ENCODE peak calls at places on chromosomes 11 and 22, in ten cellular contexts. J, Q, W, Z, N, P, T, K, H and E are unnamed samples.

GRCh38 chr11:95104121-95104830 is 14.6 kb downstream of the ENDOD1 start:
- DNase-seq in J (no peak), Q (no peak), W (no peak), Z (no peak), N (no peak), P (no peak), T (no peak), K (no peak), H (no peak), E (no peak)

GRCh38 chr11:20154381-20154780 is 5.9 kb downstream of the DBX1 start:
- DNase-seq in J (no peak), Q (no peak), W (no peak), Z (no peak), N (no peak), P (no peak), T (no peak), K (no peak), H (no peak), E (no peak)

GRCh38 chr11:82865841-82866240 is 34.4 kb downstream of the PRCP start:
- DNase-seq in J (no peak), Q (no peak), W (no peak), Z (no peak), N (no peak), P (no peak), T (no peak), K (no peak), H (no peak), E (no peak)

GRCh38 chr22:40819741-40820140 is 595 bp upstream of the SLC25A17 start:
- DNase-seq in J (no peak), Q (no peak), W (no peak), Z (no peak), N (no peak), P (no peak), T (no peak), K (no peak), H (no peak), E (no peak)

GRCh38 chr11:12692238-12693074 is 18.2 kb downstream of the TEAD1 start:
- DNase-seq in J (no peak), Q (peak), W (no peak), Z (peak), N (peak), P (peak), T (no peak), K (peak), H (peak), E (no peak)

GRCh38 chr11:19512621-19513020 is 200.0 kb upstream of the NAV2 start:
- DNase-seq in J (no peak), Q (no peak), W (no peak), Z (no peak), N (no peak), P (no peak), T (no peak), K (no peak), H (no peak), E (no peak)

GRCh38 chr11:48012051-48012391 is 31.7 kb downstream of the PTPRJ start:
- DNase-seq in J (no peak), Q (peak), W (no peak), Z (no peak), N (no peak), P (no peak), T (no peak), K (no peak), H (no peak), E (no peak)

GRCh38 chr22:38709306-38709705 is 3.6 kb downstream of the GTPBP1 start:
- DNase-seq in J (no peak), Q (no peak), W (no peak), Z (no peak), N (no peak), P (peak), T (no peak), K (no peak), H (no peak), E (no peak)

GRCh38 chr11:66160709-66161108 is 90.6 kb downstream of the PACS1 start:
- DNase-seq in J (no peak), Q (no peak), W (no peak), Z (no peak), N (no peak), P (no peak), T (no peak), K (no peak), H (no peak), E (no peak)

GRCh38 chr11:35390737-35391682 is 28.3 kb downstream of the SLC1A2 start:
- DNase-seq in J (no peak), Q (no peak), W (no peak), Z (no peak), N (peak), P (no peak), T (no peak), K (peak), H (peak), E (no peak)

GRCh38 chr11:2208691-2209369 is 37.2 kb upstream of the TH start:
- DNase-seq in J (peak), Q (peak), W (peak), Z (no peak), N (peak), P (no peak), T (no peak), K (peak), H (peak), E (no peak)

GRCh38 chr22:36764641-36765040 is 11.3 kb downstream of the IFT27 start:
- DNase-seq in J (peak), Q (peak), W (no peak), Z (no peak), N (no peak), P (no peak), T (no peak), K (peak), H (no peak), E (no peak)

GRCh38 chr11:2139118-2139490 is at the start of gene IGF2:
- DNase-seq in J (no peak), Q (no peak), W (no peak), Z (no peak), N (no peak), P (no peak), T (no peak), K (no peak), H (no peak), E (no peak)

GRCh38 chr11:27179334-27179733 is 138.7 kb downstream of the BBOX1 start:
- DNase-seq in J (no peak), Q (no peak), W (no peak), Z (no peak), N (no peak), P (no peak), T (no peak), K (no peak), H (no peak), E (no peak)

GRCh38 chr11:102115557-102115956 is 5.3 kb downstream of the YAP1 start:
- DNase-seq in J (no peak), Q (no peak), W (peak), Z (no peak), N (peak), P (no peak), T (no peak), K (peak), H (no peak), E (no peak)

GRCh38 chr11:35223429-35223828 is 84.5 kb downstream of the CD44 start:
- DNase-seq in J (no peak), Q (peak), W (no peak), Z (no peak), N (no peak), P (no peak), T (no peak), K (no peak), H (no peak), E (no peak)

GRCh38 chr11:88363566-88364169 is 26.1 kb upstream of the CTSC start:
- DNase-seq in J (no peak), Q (no peak), W (no peak), Z (no peak), N (no peak), P (peak), T (no peak), K (no peak), H (no peak), E (no peak)

GRCh38 chr11:697028-697491 is 1.4 kb downstream of the TMEM80 start:
- DNase-seq in J (no peak), Q (no peak), W (no peak), Z (no peak), N (no peak), P (no peak), T (no peak), K (no peak), H (no peak), E (no peak)

GRCh38 chr11:67316882-67317364 is 13.6 kb downstream of the SSH3 start:
- DNase-seq in J (no peak), Q (no peak), W (no peak), Z (peak), N (no peak), P (no peak), T (no peak), K (no peak), H (no peak), E (no peak)

GRCh38 chr11:67320011-67320410 is 16.7 kb downstream of the SSH3 start:
- DNase-seq in J (no peak), Q (no peak), W (no peak), Z (no peak), N (no peak), P (no peak), T (no peak), K (no peak), H (no peak), E (no peak)

GRCh38 chr11:67315325-67315909 is 12.1 kb downstream of the SSH3 start:
- DNase-seq in J (no peak), Q (no peak), W (no peak), Z (no peak), N (no peak), P (no peak), T (no peak), K (no peak), H (no peak), E (no peak)

GRCh38 chr11:67318239-67318555 is 14.9 kb downstream of the SSH3 start:
- DNase-seq in J (no peak), Q (no peak), W (no peak), Z (no peak), N (no peak), P (no peak), T (no peak), K (no peak), H (no peak), E (no peak)

GRCh38 chr11:67317365-67318238 is 14.3 kb downstream of the SSH3 start:
- DNase-seq in J (peak), Q (peak), W (peak), Z (peak), N (peak), P (peak), T (peak), K (peak), H (peak), E (peak)
- TF ChIP-seq POLR2AphosphoS5 in J (peak), Q (peak), W (no peak), Z (peak), N (peak), P (peak), T (peak), K (no peak), H (peak), E (peak)

GRCh38 chr11:5689551-5689983 is at the start of gene TRIM22:
- DNase-seq in J (no peak), Q (no peak), W (no peak), Z (no peak), N (peak), P (peak), T (peak), K (peak), H (peak), E (peak)
- TF ChIP-seq POLR2A in J (peak), Q (no peak), W (peak), Z (no peak), N (peak), P (no peak), T (peak), K (peak), H (no peak), E (peak)

GRCh38 chr11:78425436-78425835 is 7.8 kb upstream of the GAB2 start:
- DNase-seq in J (no peak), Q (no peak), W (no peak), Z (no peak), N (no peak), P (no peak), T (no peak), K (no peak), H (no peak), E (no peak)
- TF ChIP-seq POLR2AphosphoS5 in J (no peak), Q (no peak), W (no peak), Z (no peak), N (no peak), P (no peak), T (no peak), K (no peak), H (no peak), E (no peak)

GRCh38 chr22:17171313-17172171 is 12.5 kb upstream of the HDHD5 start:
- DNase-seq in J (peak), Q (peak), W (peak), Z (peak), N (peak), P (peak), T (peak), K (peak), H (peak), E (peak)
- TF ChIP-seq POLR2A in J (no peak), Q (no peak), W (peak), Z (peak), N (peak), P (no peak), T (peak), K (peak), H (no peak), E (peak)

DNA sequence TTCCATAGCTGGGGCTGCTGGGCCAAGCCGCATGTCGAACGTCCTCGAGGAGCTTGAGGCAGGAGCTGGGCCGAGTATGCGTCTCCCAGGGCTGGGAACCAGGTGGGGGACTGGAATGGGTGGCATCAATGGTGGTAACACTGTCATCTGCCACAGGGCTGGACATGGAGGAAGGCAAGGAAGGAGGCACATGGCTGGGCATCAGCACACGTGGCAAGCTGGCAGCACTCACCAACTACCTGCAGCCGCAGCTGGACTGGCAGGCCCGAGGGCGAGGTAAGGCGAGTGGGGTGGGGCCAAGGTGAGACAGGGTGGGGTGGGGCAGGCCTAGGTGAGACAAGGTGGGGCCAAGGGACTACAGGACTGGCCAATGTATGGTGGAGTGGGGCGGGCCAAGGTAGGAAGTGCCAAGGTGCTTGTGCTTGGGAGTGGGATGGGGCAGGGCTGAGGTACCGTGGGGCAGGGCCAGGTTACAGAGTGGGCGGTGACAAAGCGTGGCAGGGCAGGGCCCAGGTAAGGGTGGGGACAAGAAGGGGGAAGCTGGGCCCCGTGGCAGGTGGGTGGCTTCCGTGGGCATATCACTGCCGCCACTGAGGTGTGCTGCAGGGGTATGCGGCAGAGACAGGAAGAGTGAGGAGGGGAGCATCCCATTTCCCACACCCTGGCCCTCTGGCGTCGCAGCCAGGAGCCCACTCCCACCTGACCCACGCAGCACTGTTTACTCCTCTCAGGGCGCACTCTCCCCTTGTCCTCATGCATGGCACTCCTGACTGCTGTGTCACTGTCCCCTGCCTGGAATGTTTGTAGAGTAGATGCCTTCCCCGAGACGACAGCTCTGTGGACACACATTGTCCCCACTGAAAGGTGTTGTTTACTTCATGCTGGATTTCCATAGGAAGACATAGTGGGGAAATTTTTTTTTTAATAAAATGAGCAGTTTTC is 27.5 kb upstream of the DGCR8 start:
- DNase-seq in J (no peak), Q (no peak), W (no peak), Z (no peak), N (peak), P (no peak), T (no peak), K (peak), H (peak), E (no peak)
- TF ChIP-seq POLR2AphosphoS5 in J (no peak), Q (no peak), W (no peak), Z (no peak), N (no peak), P (no peak), T (no peak), K (no peak), H (no peak), E (no peak)

GRCh38 chr22:43420991-43421665 is 9.3 kb downstream of the MPPED1 start:
- DNase-seq in J (no peak), Q (no peak), W (no peak), Z (no peak), N (no peak), P (no peak), T (no peak), K (no peak), H (no peak), E (no peak)

GRCh38 chr22:43418079-43418825 is 6.4 kb downstream of the MPPED1 start:
- DNase-seq in J (no peak), Q (no peak), W (no peak), Z (no peak), N (no peak), P (no peak), T (no peak), K (no peak), H (no peak), E (no peak)

GRCh38 chr22:43413826-43414225 is 2.0 kb downstream of the MPPED1 start:
- DNase-seq in J (no peak), Q (no peak), W (no peak), Z (no peak), N (no peak), P (no peak), T (no peak), K (no peak), H (no peak), E (no peak)

GRCh38 chr22:43419371-43420080 is 7.7 kb downstream of the MPPED1 start:
- DNase-seq in J (no peak), Q (no peak), W (no peak), Z (no peak), N (no peak), P (no peak), T (no peak), K (no peak), H (peak), E (no peak)

GRCh38 chr22:43417555-43417954 is 5.7 kb downstream of the MPPED1 start:
- DNase-seq in J (no peak), Q (no peak), W (no peak), Z (no peak), N (no peak), P (no peak), T (no peak), K (no peak), H (no peak), E (no peak)
- TF ChIP-seq POLR2A in J (no peak), Q (no peak), W (no peak), Z (no peak), N (no peak), P (no peak), T (no peak), K (no peak), H (no peak), E (no peak)

DNA sequence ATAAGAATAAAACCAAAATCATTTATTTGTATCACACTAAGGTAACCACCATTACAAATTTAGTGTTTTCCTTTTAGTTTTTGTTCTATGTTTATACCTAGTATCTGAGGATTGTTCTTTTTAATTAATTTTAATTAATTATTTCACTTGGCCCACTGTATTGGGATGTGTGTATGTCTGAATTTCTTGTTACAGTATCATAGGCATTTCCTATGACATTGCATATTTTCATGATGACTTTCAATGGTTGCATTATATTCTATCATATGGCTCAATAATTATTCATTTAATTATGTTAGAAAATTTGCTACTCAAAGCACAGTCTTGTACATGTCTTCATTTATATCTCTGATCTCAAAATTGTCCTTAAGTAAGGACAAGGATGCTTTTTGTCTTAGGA is 41.0 kb downstream of the C11orf71 start:
- DNase-seq in J (no peak), Q (no peak), W (no peak), Z (no peak), N (no peak), P (peak), T (no peak), K (no peak), H (no peak), E (no peak)
- TF ChIP-seq POLR2AphosphoS5 in J (no peak), Q (no peak), W (no peak), Z (no peak), N (no peak), P (no peak), T (no peak), K (no peak), H (no peak), E (no peak)